ENCODE peak calls at places on chromosomes 16 and 17, in ten cellular contexts. J is aorta, L is lung, A is NB4, B is skeletal muscle cell, G is mesendoderm, H is psoas muscle, C is cardiac fibroblast, W is fibroblast of the aortic adventitia, F is fibroblast of lung. E is an unnamed sample.

GRCh38 chr17:47315451-47316266 is 8.1 kb upstream of the EFCAB13 start:
- DNase-seq in J (no peak), L (no peak), A (peak), B (peak), G (peak), H (no peak), C (peak), W (peak), F (peak), E (peak)

GRCh38 chr16:67207857-67208524 is 9.1 kb downstream of the ELMO3 start:
- DNase-seq in J (no peak), L (no peak), A (no peak), B (no peak), G (no peak), H (peak), C (no peak), W (no peak), F (peak), E (no peak)

GRCh38 chr16:10708969-10709368 is 14.2 kb upstream of the TEKT5 start:
- DNase-seq in J (no peak), L (no peak), A (no peak), B (no peak), G (no peak), H (no peak), C (no peak), W (no peak), F (no peak), E (no peak)

GRCh38 chr16:56876048-56876447 is 11.0 kb downstream of the SLC12A3 start:
- DNase-seq in J (no peak), L (no peak), A (no peak), B (no peak), G (no peak), H (no peak), C (no peak), W (no peak), F (no peak), E (no peak)

GRCh38 chr17:57445772-57446472 is 189.6 kb downstream of the MSI2 start:
- DNase-seq in J (no peak), L (no peak), A (no peak), B (no peak), G (no peak), H (no peak), C (no peak), W (no peak), F (peak), E (no peak)

GRCh38 chr17:21090889-21091618 is 35.7 kb upstream of the DHRS7B start:
- DNase-seq in J (no peak), L (no peak), A (no peak), B (no peak), G (peak), H (no peak), C (no peak), W (peak), F (no peak), E (no peak)

GRCh38 chr17:33234930-33235685 is 58.0 kb downstream of the ASIC2 start:
- DNase-seq in J (peak), L (peak), A (no peak), B (peak), G (no peak), H (peak), C (peak), W (peak), F (peak), E (peak)

GRCh38 chr17:64938925-64939474 is 19.7 kb upstream of the LRRC37A3 start:
- DNase-seq in J (peak), L (peak), A (peak), B (no peak), G (peak), H (peak), C (peak), W (peak), F (no peak), E (no peak)

GRCh38 chr17:35764123-35764991 is 3.7 kb downstream of the C17orf50 start:
- DNase-seq in J (peak), L (peak), A (peak), B (no peak), G (peak), H (peak), C (peak), W (peak), F (peak), E (peak)

GRCh38 chr17:61415374-61416210 is 15.9 kb downstream of the TBX2 start:
- DNase-seq in J (no peak), L (peak), A (no peak), B (no peak), G (no peak), H (peak), C (no peak), W (no peak), F (no peak), E (no peak)

GRCh38 chr17:55023626-55024025 is 55.1 kb downstream of the STXBP4 start:
- DNase-seq in J (no peak), L (no peak), A (no peak), B (no peak), G (no peak), H (no peak), C (peak), W (peak), F (peak), E (no peak)

GRCh38 chr16:74793571-74793970 is 19.0 kb upstream of the FA2H start:
- DNase-seq in J (no peak), L (no peak), A (no peak), B (no peak), G (no peak), H (no peak), C (no peak), W (no peak), F (no peak), E (no peak)

GRCh38 chr16:50395763-50396710 is 27.2 kb upstream of the BRD7 start:
- DNase-seq in J (no peak), L (peak), A (no peak), B (no peak), G (no peak), H (no peak), C (no peak), W (no peak), F (no peak), E (no peak)

GRCh38 chr17:30821751-30822723 is 2.5 kb downstream of the CRLF3 start:
- DNase-seq in J (no peak), L (no peak), A (peak), B (no peak), G (peak), H (no peak), C (no peak), W (no peak), F (no peak), E (no peak)

GRCh38 chr17:60354223-60354622 is 37.7 kb downstream of the USP32 start:
- DNase-seq in J (no peak), L (no peak), A (peak), B (peak), G (no peak), H (no peak), C (peak), W (peak), F (peak), E (peak)

DNA sequence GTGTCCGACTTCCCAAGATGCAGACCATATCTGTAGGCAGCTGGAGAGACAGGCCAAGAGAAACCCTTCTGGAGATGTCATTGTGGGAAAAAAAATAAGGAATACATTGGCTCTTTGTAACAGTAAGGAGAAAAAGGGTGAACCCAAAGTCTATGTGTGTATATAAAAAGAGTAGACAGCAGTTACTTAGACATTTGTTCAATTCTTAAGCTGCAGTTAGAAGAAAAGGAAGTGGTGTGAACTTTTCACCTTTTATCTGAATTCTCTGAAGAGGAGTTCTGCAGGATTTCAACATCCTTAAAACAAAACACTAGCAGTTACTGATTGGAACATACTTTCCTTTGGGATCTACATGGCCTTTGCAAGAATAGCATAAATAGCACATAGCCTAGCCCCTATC is 21.7 kb downstream of the FAM117A start:
- DNase-seq in J (no peak), L (no peak), A (peak), B (no peak), G (no peak), H (no peak), C (peak), W (peak), F (peak), E (no peak)
- H3K4me3 ChIP-seq in J (no peak), L (no peak), A (peak), B (no peak), G (no peak), H (no peak), C (no peak), W (no peak), F (no peak), E (no peak)

DNA sequence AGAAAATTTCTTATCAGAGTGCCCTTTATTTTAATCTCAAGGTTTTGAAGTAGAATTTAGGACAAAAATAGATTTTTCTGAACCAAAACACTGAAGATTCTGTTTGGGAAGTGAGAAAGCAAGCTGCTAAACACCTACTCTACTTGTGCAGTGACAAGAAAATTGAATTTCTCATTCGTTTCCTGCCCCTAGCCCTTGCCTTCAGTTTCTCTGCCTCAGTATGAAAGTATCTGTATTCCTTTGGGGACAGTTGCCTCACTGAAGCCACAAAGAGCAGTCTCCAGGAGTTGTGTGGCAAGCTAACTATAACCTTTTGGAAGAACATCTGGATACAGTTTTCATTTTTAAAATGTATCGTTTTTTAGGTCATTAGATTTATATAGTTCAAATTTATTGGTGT is 19.7 kb downstream of the MOSMO start:
- DNase-seq in J (no peak), L (no peak), A (peak), B (no peak), G (no peak), H (no peak), C (peak), W (no peak), F (no peak), E (no peak)
- H3K4me3 ChIP-seq in J (no peak), L (no peak), A (no peak), B (no peak), G (no peak), H (no peak), C (no peak), W (no peak), F (no peak), E (no peak)

DNA sequence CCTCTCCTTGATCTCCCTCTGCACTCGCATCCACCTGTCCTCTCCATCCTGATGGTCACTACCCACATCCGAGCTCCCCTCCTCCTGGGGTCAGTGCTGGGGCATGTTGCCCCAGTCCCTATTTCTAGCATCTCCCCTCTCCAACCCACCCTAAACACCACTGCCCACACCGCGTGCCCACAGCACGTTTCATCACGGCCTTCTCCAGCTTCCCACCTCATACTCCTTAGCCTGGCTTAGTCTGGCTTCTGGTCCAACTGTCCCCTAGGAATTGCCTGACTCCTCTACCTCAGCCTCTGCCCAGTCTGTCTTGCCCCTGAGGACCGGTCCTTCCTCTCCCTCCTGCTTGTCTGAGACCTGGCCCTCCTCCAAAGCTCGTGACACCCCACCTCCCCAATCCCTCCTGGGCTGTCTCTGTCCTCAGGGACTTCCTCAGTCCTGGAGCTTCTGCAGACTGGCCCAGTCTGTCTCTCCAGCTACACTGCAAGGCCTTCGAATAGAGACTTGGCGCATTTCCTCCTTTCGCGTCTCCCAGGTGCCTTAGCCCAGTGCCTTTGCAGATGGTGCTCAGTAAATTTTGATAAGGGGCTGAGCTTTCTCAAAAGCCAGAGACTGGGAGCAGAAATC is 4.9 kb downstream of the ALOX15 start:
- DNase-seq in J (no peak), L (no peak), A (peak), B (no peak), G (no peak), H (no peak), C (no peak), W (no peak), F (no peak), E (no peak)
- H3K4me3 ChIP-seq in J (no peak), L (no peak), A (no peak), B (no peak), G (no peak), H (no peak), C (no peak), W (no peak), F (no peak), E (no peak)

GRCh38 chr17:66964930-66965800 is 658 bp downstream of the CACNG4 start:
- DNase-seq in J (no peak), L (no peak), A (no peak), B (no peak), G (peak), H (peak), C (no peak), W (no peak), F (no peak), E (no peak)

GRCh38 chr17:66966529-66967418 is 2.3 kb downstream of the CACNG4 start:
- DNase-seq in J (no peak), L (no peak), A (no peak), B (no peak), G (no peak), H (no peak), C (no peak), W (no peak), F (no peak), E (no peak)

GRCh38 chr17:66963521-66964082 is 905 bp upstream of the CACNG4 start:
- DNase-seq in J (no peak), L (no peak), A (no peak), B (no peak), G (peak), H (no peak), C (no peak), W (no peak), F (no peak), E (no peak)

GRCh38 chr17:66965801-66966528 is 1.5 kb downstream of the CACNG4 start:
- DNase-seq in J (no peak), L (no peak), A (no peak), B (no peak), G (peak), H (no peak), C (no peak), W (no peak), F (no peak), E (no peak)

GRCh38 chr17:66964083-66964771 is at the start of gene CACNG4:
- DNase-seq in J (no peak), L (no peak), A (no peak), B (no peak), G (peak), H (no peak), C (no peak), W (no peak), F (no peak), E (no peak)
- H3K4me3 ChIP-seq in J (peak), L (peak), A (no peak), B (peak), G (peak), H (peak), C (peak), W (peak), F (no peak), E (peak)

DNA sequence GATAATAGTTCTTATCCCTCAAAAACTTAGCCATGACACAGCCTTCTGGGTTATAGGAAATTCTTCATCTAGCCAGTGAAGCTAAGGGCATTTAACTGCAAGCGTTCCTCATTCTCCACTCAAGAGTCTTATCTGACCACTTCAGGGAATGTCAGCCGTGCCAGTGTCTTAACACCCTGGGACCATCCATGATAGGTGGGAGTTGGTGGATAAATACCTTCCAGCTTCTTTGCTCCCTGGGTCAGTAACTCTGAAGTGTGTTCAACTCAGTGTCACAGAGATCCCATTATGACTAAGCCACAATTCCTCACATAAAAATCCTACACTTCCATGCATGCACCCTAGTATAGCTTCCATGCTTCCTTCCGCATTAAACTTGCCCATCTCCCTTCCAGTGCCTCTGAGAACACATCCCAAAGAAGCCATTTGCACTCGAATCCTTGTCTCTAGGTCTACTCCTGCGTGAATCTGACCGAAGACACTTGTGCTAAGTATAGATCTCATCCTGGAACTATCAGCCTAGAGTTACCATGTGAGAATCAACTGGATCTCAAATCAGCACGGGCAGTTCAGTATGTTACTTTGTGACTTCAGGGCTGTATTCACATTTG is 264.3 kb upstream of the MAF start:
- DNase-seq in J (no peak), L (no peak), A (no peak), B (no peak), G (no peak), H (no peak), C (no peak), W (no peak), F (no peak), E (no peak)
- H3K4me3 ChIP-seq in J (no peak), L (no peak), A (no peak), B (no peak), G (no peak), H (no peak), C (no peak), W (no peak), F (no peak), E (no peak)

GRCh38 chr17:82536220-82537201 is 17.0 kb downstream of the FOXK2 start:
- DNase-seq in J (peak), L (peak), A (no peak), B (peak), G (no peak), H (no peak), C (peak), W (peak), F (peak), E (peak)
- H3K4me3 ChIP-seq in J (no peak), L (no peak), A (no peak), B (no peak), G (no peak), H (peak), C (no peak), W (peak), F (peak), E (no peak)

E was measured in astrocyte of the cerebellum.